ENCODE peak calls at places on chromosomes 7 and 10, in five cellular contexts. One of them, this sample, is unnamed.

GRCh38 chr7:144720139-144720538 is 115.7 kb downstream of the TPK1 start:
- DNase-seq in neural crest cell: no peak
- DNase-seq in fibroblast of mammary gland: peak; percentile 61
- DNase-seq in nephron progenitor cell: no peak
- DNase-seq in astrocyte of the spinal cord: peak; percentile 9
- DNase-seq in this sample: no peak

GRCh38 chr10:104327745-104328635 is 10.3 kb downstream of the ITPRIP start:
- DNase-seq in nephron progenitor cell: peak; percentile 46
- DNase-seq in neural crest cell: peak; percentile 53
- DNase-seq in fibroblast of mammary gland: peak; percentile 90
- DNase-seq in astrocyte of the spinal cord: peak; percentile 93
- DNase-seq in this sample: peak; percentile 86

GRCh38 chr10:46556515-46557318 is at the start of gene GPRIN2:
- DNase-seq in neural crest cell: peak; percentile 19
- DNase-seq in astrocyte of the spinal cord: no peak
- DNase-seq in nephron progenitor cell: peak; percentile 71
- DNase-seq in fibroblast of mammary gland: no peak
- DNase-seq in this sample: no peak

GRCh38 chr10:80486151-80486692 is 32.1 kb downstream of the TSPAN14 start:
- DNase-seq in astrocyte of the spinal cord: no peak
- DNase-seq in fibroblast of mammary gland: no peak
- DNase-seq in nephron progenitor cell: no peak
- DNase-seq in neural crest cell: no peak
- DNase-seq in this sample: no peak

GRCh38 chr7:46230298-46231295 is 309.5 kb upstream of the IGFBP3 start:
- DNase-seq in neural crest cell: no peak
- DNase-seq in astrocyte of the spinal cord: peak; percentile 78
- DNase-seq in nephron progenitor cell: no peak
- DNase-seq in fibroblast of mammary gland: no peak
- DNase-seq in this sample: peak; percentile 31

GRCh38 chr7:99036531-99037175 is 107.3 kb downstream of the SMURF1 start:
- DNase-seq in neural crest cell: peak; percentile 33
- DNase-seq in fibroblast of mammary gland: peak; percentile 81
- DNase-seq in astrocyte of the spinal cord: peak; percentile 75
- DNase-seq in nephron progenitor cell: peak; percentile 37
- DNase-seq in this sample: peak; percentile 13

GRCh38 chr7:67462781-67463191 is 466.2 kb downstream of the TYW1 start:
- DNase-seq in neural crest cell: peak; percentile 1
- DNase-seq in fibroblast of mammary gland: no peak
- DNase-seq in astrocyte of the spinal cord: no peak
- DNase-seq in nephron progenitor cell: peak; percentile 74
- DNase-seq in this sample: no peak

GRCh38 chr7:74183142-74183541 is 9.0 kb downstream of the EIF4H start:
- DNase-seq in fibroblast of mammary gland: no peak
- DNase-seq in nephron progenitor cell: no peak
- DNase-seq in astrocyte of the spinal cord: no peak
- DNase-seq in neural crest cell: no peak
- DNase-seq in this sample: no peak

GRCh38 chr7:40192036-40192435 is 57.2 kb downstream of the SUGCT start:
- DNase-seq in nephron progenitor cell: no peak
- DNase-seq in astrocyte of the spinal cord: no peak
- DNase-seq in neural crest cell: no peak
- DNase-seq in fibroblast of mammary gland: peak; percentile 91
- DNase-seq in this sample: no peak

GRCh38 chr10:62810131-62810530 is 5.6 kb downstream of the ADO start:
- DNase-seq in nephron progenitor cell: no peak
- DNase-seq in astrocyte of the spinal cord: no peak
- DNase-seq in neural crest cell: no peak
- DNase-seq in fibroblast of mammary gland: no peak
- DNase-seq in this sample: no peak

GRCh38 chr7:28999839-29000238 is 41.7 kb upstream of the TRIL start:
- DNase-seq in neural crest cell: no peak
- DNase-seq in astrocyte of the spinal cord: no peak
- DNase-seq in fibroblast of mammary gland: no peak
- DNase-seq in nephron progenitor cell: no peak
- DNase-seq in this sample: no peak

GRCh38 chr7:101900103-101900502 is 82.7 kb downstream of the CUX1 start:
- DNase-seq in nephron progenitor cell: no peak
- DNase-seq in fibroblast of mammary gland: no peak
- DNase-seq in astrocyte of the spinal cord: no peak
- DNase-seq in neural crest cell: no peak
- DNase-seq in this sample: peak; percentile 29

GRCh38 chr10:61835909-61836232 is 65.6 kb upstream of the ARID5B start:
- DNase-seq in nephron progenitor cell: no peak
- DNase-seq in fibroblast of mammary gland: peak; percentile 54
- DNase-seq in astrocyte of the spinal cord: peak; percentile 67
- DNase-seq in neural crest cell: no peak
- DNase-seq in this sample: peak; percentile 43

GRCh38 chr10:53601260-53601875 is 828.8 kb upstream of the MBL2 start:
- DNase-seq in nephron progenitor cell: peak; percentile 6
- DNase-seq in neural crest cell: no peak
- DNase-seq in fibroblast of mammary gland: peak; percentile 42
- DNase-seq in astrocyte of the spinal cord: peak; percentile 40
- DNase-seq in this sample: peak; percentile 21

GRCh38 chr7:25427721-25428120 is 199.4 kb upstream of the NPVF start:
- DNase-seq in astrocyte of the spinal cord: no peak
- DNase-seq in nephron progenitor cell: no peak
- DNase-seq in neural crest cell: no peak
- DNase-seq in fibroblast of mammary gland: no peak
- DNase-seq in this sample: no peak

GRCh38 chr7:74365320-74366022 is 76.3 kb downstream of the CLIP2 start:
- DNase-seq in astrocyte of the spinal cord: peak; percentile 39
- DNase-seq in neural crest cell: peak; percentile 70
- DNase-seq in nephron progenitor cell: peak; percentile 86
- DNase-seq in fibroblast of mammary gland: peak; percentile 61
- DNase-seq in this sample: peak; percentile 34

GRCh38 chr7:131848033-131848432 is 291.6 kb upstream of the PODXL start:
- DNase-seq in astrocyte of the spinal cord: no peak
- DNase-seq in fibroblast of mammary gland: no peak
- DNase-seq in nephron progenitor cell: no peak
- DNase-seq in neural crest cell: no peak
- DNase-seq in this sample: no peak

GRCh38 chr7:91436655-91437054 is 172.4 kb downstream of the FZD1 start:
- DNase-seq in fibroblast of mammary gland: no peak
- DNase-seq in nephron progenitor cell: no peak
- DNase-seq in astrocyte of the spinal cord: no peak
- DNase-seq in neural crest cell: no peak
- DNase-seq in this sample: no peak

GRCh38 chr7:87506243-87507180 is 31.0 kb upstream of the ABCB4 start:
- DNase-seq in astrocyte of the spinal cord: peak; percentile 15
- DNase-seq in neural crest cell: no peak
- DNase-seq in nephron progenitor cell: no peak
- DNase-seq in fibroblast of mammary gland: peak; percentile 34
- DNase-seq in this sample: peak; percentile 11

GRCh38 chr10:91389636-91390512 is 20.3 kb upstream of the HECTD2 start:
- DNase-seq in fibroblast of mammary gland: peak; percentile 72
- DNase-seq in neural crest cell: no peak
- DNase-seq in nephron progenitor cell: peak; percentile 14
- DNase-seq in astrocyte of the spinal cord: peak; percentile 66
- DNase-seq in this sample: peak; percentile 54

GRCh38 chr7:137935849-137936508 is 65.9 kb downstream of the CREB3L2 start:
- DNase-seq in neural crest cell: no peak
- DNase-seq in fibroblast of mammary gland: peak; percentile 34
- DNase-seq in nephron progenitor cell: no peak
- DNase-seq in astrocyte of the spinal cord: no peak
- DNase-seq in this sample: no peak

DNA sequence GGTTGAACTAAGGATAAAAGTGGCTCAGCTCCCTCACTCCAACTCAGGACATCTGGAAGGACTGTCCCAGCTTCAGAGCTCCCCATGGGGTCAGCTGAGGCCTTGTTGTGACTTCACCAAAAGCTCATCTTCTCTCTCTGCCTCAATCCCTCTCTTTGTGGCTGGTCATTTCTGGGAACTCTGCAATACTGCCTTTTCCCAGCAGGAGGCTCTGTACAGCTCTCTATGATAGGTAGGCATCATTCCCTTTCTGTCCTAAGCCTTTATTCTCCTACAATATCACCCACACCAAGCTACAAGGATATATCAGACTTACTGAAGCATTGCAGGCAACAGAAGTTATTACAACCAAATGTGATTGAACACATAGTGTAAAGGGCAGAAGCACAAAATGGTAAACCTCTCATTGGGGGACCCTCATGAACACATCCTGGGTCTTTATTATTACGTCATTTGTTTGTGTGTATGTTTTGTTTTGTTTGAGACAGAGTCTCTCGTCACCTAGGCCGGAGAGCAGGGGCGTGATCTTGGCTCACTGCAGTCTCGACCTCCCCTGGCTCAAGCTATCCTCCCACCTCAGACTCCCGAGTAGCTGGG is 36.7 kb upstream of the PRPS1L1 start:
- DNase-seq in astrocyte of the spinal cord: no peak
- DNase-seq in nephron progenitor cell: peak; percentile 48
- DNase-seq in neural crest cell: peak; percentile 19
- DNase-seq in fibroblast of mammary gland: peak; percentile 32
- DNase-seq in this sample: peak; percentile 2
- TF ChIP-seq CTCF in astrocyte of the spinal cord: peak; percentile 48
- TF ChIP-seq CTCF in nephron progenitor cell: peak; percentile 43
- TF ChIP-seq CTCF in neural crest cell: peak; percentile 59
- TF ChIP-seq CTCF in fibroblast of mammary gland: peak; percentile 74
- TF ChIP-seq CTCF in this sample: peak; percentile 72

GRCh38 chr10:37496061-37496460 is 361.3 kb downstream of the ZNF248 start:
- DNase-seq in astrocyte of the spinal cord: no peak
- DNase-seq in nephron progenitor cell: no peak
- DNase-seq in neural crest cell: no peak
- DNase-seq in fibroblast of mammary gland: no peak
- DNase-seq in this sample: no peak

GRCh38 chr10:37490266-37490665 is 364.9 kb downstream of the ANKRD30A start:
- DNase-seq in neural crest cell: no peak
- DNase-seq in fibroblast of mammary gland: no peak
- DNase-seq in nephron progenitor cell: no peak
- DNase-seq in astrocyte of the spinal cord: no peak
- DNase-seq in this sample: no peak

GRCh38 chr10:37489658-37490003 is 364.2 kb downstream of the ANKRD30A start:
- DNase-seq in fibroblast of mammary gland: no peak
- DNase-seq in neural crest cell: no peak
- DNase-seq in astrocyte of the spinal cord: no peak
- DNase-seq in nephron progenitor cell: no peak
- DNase-seq in this sample: no peak

GRCh38 chr10:37495415-37495814 is 362.0 kb downstream of the ZNF248 start:
- DNase-seq in nephron progenitor cell: no peak
- DNase-seq in neural crest cell: no peak
- DNase-seq in fibroblast of mammary gland: peak; percentile 2
- DNase-seq in astrocyte of the spinal cord: no peak
- DNase-seq in this sample: no peak
- TF ChIP-seq CTCF in nephron progenitor cell: no peak
- TF ChIP-seq CTCF in neural crest cell: peak; percentile 22
- TF ChIP-seq CTCF in fibroblast of mammary gland: peak; percentile 13
- TF ChIP-seq CTCF in astrocyte of the spinal cord: no peak
- TF ChIP-seq CTCF in this sample: peak; percentile 62

DNA sequence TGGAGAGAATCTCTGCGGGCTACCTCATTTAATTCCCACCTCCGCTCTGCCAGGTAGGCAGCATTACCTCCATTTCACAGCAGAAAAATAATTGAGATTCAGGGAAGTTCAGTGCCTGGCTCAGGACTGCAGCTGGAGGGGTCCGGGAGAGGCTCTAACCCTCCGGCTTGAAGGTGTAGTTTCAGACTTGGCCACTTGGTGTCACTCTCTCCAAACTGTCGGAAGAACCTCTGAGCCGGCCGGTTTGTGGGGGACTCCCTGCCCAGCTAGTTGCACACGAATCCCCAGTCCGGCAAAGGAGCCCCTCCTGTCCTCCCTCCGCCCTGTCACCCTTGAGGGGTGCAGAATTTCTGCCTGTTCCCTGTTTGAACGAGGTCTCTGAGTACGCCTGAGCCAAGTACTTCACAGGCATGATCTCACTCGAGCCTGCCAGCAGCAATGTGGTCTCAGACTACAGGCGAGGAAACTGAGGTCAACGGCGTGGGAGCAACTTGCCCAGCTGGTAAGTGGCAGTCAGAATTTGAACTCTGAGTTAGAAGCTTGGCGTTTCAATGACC is 144.7 kb upstream of the ZNF716 start:
- DNase-seq in neural crest cell: no peak
- DNase-seq in astrocyte of the spinal cord: no peak
- DNase-seq in fibroblast of mammary gland: no peak
- DNase-seq in nephron progenitor cell: no peak
- DNase-seq in this sample: no peak
- TF ChIP-seq CTCF in neural crest cell: no peak
- TF ChIP-seq CTCF in astrocyte of the spinal cord: no peak
- TF ChIP-seq CTCF in fibroblast of mammary gland: no peak
- TF ChIP-seq CTCF in nephron progenitor cell: no peak
- TF ChIP-seq CTCF in this sample: peak; percentile 64

DNA sequence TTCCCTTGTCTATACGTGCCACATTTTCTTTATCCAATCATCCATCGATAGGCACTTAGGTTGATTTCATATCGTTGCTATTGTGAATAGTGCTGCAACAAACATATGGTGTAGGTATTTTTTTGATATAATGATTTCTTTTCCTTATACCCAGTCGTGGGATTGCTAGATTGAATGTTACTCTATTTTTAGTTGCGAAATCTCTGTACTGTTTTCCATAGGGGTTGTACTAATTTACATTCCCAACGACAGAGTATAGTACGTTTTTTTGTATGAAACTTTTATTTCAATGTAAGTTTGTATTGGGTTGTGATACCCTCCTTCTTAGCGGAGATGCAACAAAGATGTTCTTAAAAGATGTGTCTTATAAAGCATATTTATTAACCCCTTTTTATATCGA is 30.0 kb downstream of the AKR1B1 start:
- DNase-seq in astrocyte of the spinal cord: no peak
- DNase-seq in fibroblast of mammary gland: no peak
- DNase-seq in neural crest cell: no peak
- DNase-seq in nephron progenitor cell: no peak
- DNase-seq in this sample: no peak
- TF ChIP-seq CTCF in astrocyte of the spinal cord: no peak
- TF ChIP-seq CTCF in fibroblast of mammary gland: no peak
- TF ChIP-seq CTCF in neural crest cell: no peak
- TF ChIP-seq CTCF in nephron progenitor cell: no peak
- TF ChIP-seq CTCF in this sample: no peak